ENCODE peak calls at places on chromosome 3, in five cellular contexts. N is IMR-90, H is cardiac muscle cell, R is small intestine, U is psoas muscle. G is an unnamed sample. For H3K36me3 and H3K4me1, the result is how much of the 10 kb centered on the place peaks cover.

GRCh38 chr3:18144571-18144970 is 280.6 kb downstream of the SATB1 start:
- DNase-seq in N (no peak), H (no peak), R (no peak), U (no peak), G (no peak)

GRCh38 chr3:186141776-186142175 is 32.9 kb upstream of the ETV5 start:
- DNase-seq in N (no peak), H (no peak), R (no peak), U (no peak), G (no peak)

GRCh38 chr3:78476076-78476475 is 1291.7 kb downstream of the ROBO1 start:
- DNase-seq in N (no peak), H (no peak), R (no peak), U (no peak), G (no peak)

GRCh38 chr3:11385908-11386307 is 113.7 kb downstream of the ATG7 start:
- DNase-seq in N (peak), H (no peak), R (no peak), U (no peak), G (no peak)

GRCh38 chr3:130354430-130354829 is 9.0 kb downstream of the COL6A5 start:
- DNase-seq in N (no peak), H (no peak), R (no peak), U (no peak), G (no peak)

GRCh38 chr3:138620431-138620830 is 11.9 kb downstream of the FAIM start:
- DNase-seq in N (no peak), H (no peak), R (no peak), U (no peak), G (no peak)

GRCh38 chr3:160885791-160886286 is 129.8 kb downstream of the PPM1L start:
- DNase-seq in N (peak), H (peak), R (no peak), U (peak), G (no peak)

GRCh38 chr3:135966349-135966695 is 794 bp downstream of the PPP2R3A start:
- DNase-seq in N (no peak), H (peak), R (no peak), U (no peak), G (no peak)

GRCh38 chr3:4401441-4401840 is 65.6 kb downstream of the SUMF1 start:
- DNase-seq in N (no peak), H (no peak), R (no peak), U (no peak), G (no peak)

GRCh38 chr3:79531566-79532295 is 236.1 kb downstream of the ROBO1 start:
- DNase-seq in N (no peak), H (no peak), R (no peak), U (no peak), G (no peak)

GRCh38 chr3:197953325-197953724 is 3.3 kb downstream of the RPL35A start:
- DNase-seq in N (no peak), H (no peak), R (no peak), U (no peak), G (no peak)
- H3K36me3 ChIP-seq in N (under half), H (under half), R (under half), U (half or more), G (under half)

DNA sequence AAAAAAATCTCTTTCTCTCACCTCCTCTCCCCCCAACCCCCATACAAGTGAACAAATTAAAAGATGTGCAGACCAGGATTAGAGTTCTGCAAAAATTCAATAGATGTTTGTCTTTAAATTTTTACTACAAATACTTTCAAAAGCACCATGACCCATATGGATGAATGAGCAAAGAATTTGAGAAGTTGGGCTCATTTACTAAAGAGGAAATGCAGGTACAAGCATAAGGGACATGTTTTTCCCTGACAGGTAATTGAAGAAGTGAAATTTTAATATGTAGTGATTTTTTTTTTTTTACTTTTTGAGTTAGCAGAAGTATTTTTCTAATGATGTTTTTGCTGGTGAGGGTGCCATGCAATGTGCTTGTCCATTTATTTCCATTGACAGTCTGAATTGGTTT is 15.3 kb downstream of the PIK3CA start:
- DNase-seq in N (no peak), H (no peak), R (no peak), U (no peak), G (no peak)
- H3K4me1 ChIP-seq in N (under half), H (under half), R (under half), U (under half), G (under half)

DNA sequence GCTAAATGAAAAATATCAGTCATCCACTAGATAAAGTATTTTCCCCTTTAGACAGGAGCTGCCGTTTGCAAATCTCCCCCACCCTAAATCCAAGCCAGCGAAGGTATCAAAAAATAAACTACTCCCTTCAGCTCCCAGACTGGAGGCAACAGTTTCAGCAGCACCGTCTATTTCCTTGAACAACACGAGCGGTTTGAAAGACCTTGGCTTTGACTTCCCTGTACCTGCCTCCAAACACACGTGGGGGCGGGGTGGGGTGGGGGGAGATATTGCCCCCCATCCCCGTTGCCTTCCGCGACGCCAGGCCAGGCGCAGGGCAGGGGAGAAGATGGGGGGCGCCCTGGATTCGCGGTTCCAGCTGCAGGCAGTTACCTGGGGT is 804 bp upstream of the CACNA1D start:
- DNase-seq in N (no peak), H (peak), R (peak), U (no peak), G (no peak)
- H3K27ac ChIP-seq in N (no peak), H (peak), R (peak), U (no peak), G (no peak)

GRCh38 chr3:177781686-177782161 is 584.4 kb upstream of the TBL1XR1 start:
- DNase-seq in N (peak), H (peak), R (no peak), U (peak), G (no peak)

GRCh38 chr3:177778633-177779032 is 581.4 kb upstream of the TBL1XR1 start:
- DNase-seq in N (no peak), H (no peak), R (peak), U (no peak), G (peak)

GRCh38 chr3:177772908-177773557 is 575.8 kb upstream of the TBL1XR1 start:
- DNase-seq in N (no peak), H (no peak), R (no peak), U (no peak), G (no peak)

GRCh38 chr3:177776656-177777055 is 579.4 kb upstream of the TBL1XR1 start:
- DNase-seq in N (peak), H (peak), R (no peak), U (no peak), G (no peak)

GRCh38 chr3:177777699-177778098 is 580.4 kb upstream of the TBL1XR1 start:
- DNase-seq in N (peak), H (peak), R (peak), U (peak), G (peak)
- H3K36me3 ChIP-seq in N (under half), H (under half), R (under half), U (under half), G (under half)

GRCh38 chr3:174960898-174961297 is 101.8 kb downstream of the NAALADL2 start:
- DNase-seq in N (no peak), H (no peak), R (no peak), U (no peak), G (no peak)
- H3K4me1 ChIP-seq in N (under half), H (under half), R (under half), U (under half), G (under half)

GRCh38 chr3:133476971-133477375 is 77.1 kb downstream of the BFSP2 start:
- DNase-seq in N (no peak), H (no peak), R (peak), U (no peak), G (no peak)

GRCh38 chr3:133472242-133472641 is 72.4 kb downstream of the BFSP2 start:
- DNase-seq in N (no peak), H (peak), R (peak), U (no peak), G (no peak)

GRCh38 chr3:133472889-133473288 is 73.0 kb downstream of the BFSP2 start:
- DNase-seq in N (no peak), H (no peak), R (no peak), U (no peak), G (no peak)

GRCh38 chr3:133475245-133476010 is 75.6 kb downstream of the BFSP2 start:
- DNase-seq in N (no peak), H (no peak), R (no peak), U (no peak), G (no peak)

DNA sequence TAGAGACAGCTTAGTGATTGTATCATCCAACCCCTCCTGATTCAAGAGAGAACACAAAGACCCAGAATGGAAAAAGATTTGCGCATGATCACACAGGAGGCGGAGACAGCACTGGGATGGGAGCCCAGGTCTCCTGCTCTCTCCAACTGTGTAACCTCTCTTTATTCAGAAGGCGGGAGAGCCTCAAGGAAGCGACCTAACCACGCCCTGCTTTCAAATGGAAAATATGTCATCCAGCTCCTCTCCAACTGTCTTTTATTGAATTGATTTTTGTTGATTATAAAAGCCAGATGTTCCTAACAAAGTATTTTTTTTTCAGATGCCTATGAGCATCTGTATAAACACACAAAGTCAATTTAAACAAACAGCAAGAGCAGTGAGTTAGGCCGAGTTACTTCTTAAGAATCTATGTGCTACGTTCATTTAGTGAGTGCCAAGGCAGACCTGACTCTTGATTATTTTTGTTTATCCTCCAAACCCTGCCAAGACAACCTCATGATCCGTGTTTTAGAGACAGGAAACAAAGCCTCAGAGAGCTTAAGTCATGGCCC is 74.5 kb downstream of the BFSP2 start:
- DNase-seq in N (peak), H (no peak), R (no peak), U (peak), G (no peak)
- H3K27ac ChIP-seq in N (peak), H (no peak), R (peak), U (peak), G (no peak)